ENCODE peak calls at places on chromosomes 4 and X, in four cellular contexts. S is IMR-90, Y is endodermal cell, P is astrocyte. L is an unnamed sample.

GRCh38 chr4:42474406-42474805 is 77.1 kb downstream of the SHISA3 start:
- DNase-seq in S (no peak), Y (no peak), P (no peak), L (no peak)

GRCh38 chrX:41334866-41335589 is 1.1 kb downstream of the DDX3X start:
- DNase-seq in S (peak; percentile 62), Y (peak; percentile 76), P (no peak), L (no peak)

GRCh38 chr4:8642651-8643321 is 50.2 kb downstream of the CPZ start:
- DNase-seq in S (no peak), Y (no peak), P (no peak), L (no peak)

GRCh38 chr4:40325406-40326019 is 9.6 kb upstream of the CHRNA9 start:
- DNase-seq in S (peak; percentile 72), Y (no peak), P (peak; percentile 53), L (no peak)

GRCh38 chr4:6548201-6548881 is 26.6 kb upstream of the MAN2B2 start:
- DNase-seq in S (peak; percentile 22), Y (peak; percentile 88), P (no peak), L (no peak)

GRCh38 chr4:147799986-147800555 is 68.2 kb downstream of the ARHGAP10 start:
- DNase-seq in S (no peak), Y (no peak), P (peak; percentile 36), L (no peak)

GRCh38 chr4:184397516-184398163 is 76.7 kb downstream of the IRF2 start:
- DNase-seq in S (no peak), Y (peak; percentile 22), P (no peak), L (no peak)

GRCh38 chr4:55549888-55550287 is 3.2 kb upstream of the CLOCK start:
- DNase-seq in S (peak; percentile 92), Y (no peak), P (peak; percentile 92), L (peak; percentile 66)

GRCh38 chrX:29397506-29397905 is 810.3 kb downstream of the IL1RAPL1 start:
- DNase-seq in S (peak; percentile 58), Y (no peak), P (peak; percentile 85), L (peak; percentile 5)

GRCh38 chr4:52925531-52925968 is 63.4 kb downstream of the RASL11B start:
- DNase-seq in S (no peak), Y (peak; percentile 71), P (peak; percentile 8), L (no peak)

GRCh38 chr4:113636438-113636818 is 125.1 kb downstream of the CAMK2D start:
- DNase-seq in S (no peak), Y (no peak), P (no peak), L (no peak)

DNA sequence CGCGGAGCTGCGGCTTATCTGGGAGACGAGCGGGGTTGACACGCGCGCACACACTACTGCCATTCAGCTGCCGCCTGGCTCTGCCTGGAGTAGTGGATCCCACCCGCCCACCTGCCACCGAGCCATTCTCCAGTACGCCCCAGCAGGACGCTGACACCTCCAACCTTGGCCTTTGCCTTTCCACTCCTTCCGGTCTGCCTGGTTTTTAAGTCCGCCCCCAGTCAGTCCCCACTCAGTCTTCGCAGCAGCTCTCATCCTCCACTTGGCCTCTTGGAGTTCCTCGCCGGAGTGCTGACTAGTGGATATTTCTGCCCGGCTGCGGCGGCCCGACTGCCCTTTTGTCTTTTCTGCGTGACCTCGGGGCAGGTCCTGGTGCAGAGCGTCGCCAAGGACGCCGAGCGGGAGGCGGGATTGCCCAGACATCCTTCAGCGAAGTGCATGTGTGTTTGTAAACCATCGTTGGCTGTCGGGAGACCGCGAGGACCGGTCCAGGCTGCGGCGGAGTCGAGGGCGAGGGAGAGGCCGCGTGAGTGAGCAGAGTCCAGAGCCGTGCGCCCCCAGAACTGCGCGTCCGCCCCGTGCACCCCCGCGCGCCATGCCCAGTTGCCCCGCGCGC is 1.1 kb downstream of the SLIT2 start:
- DNase-seq in S (peak; percentile 39), Y (peak; percentile 81), P (peak; percentile 30), L (no peak)
- H3K4me3 ChIP-seq in S (peak overlapping the region; percentile 55), Y (peak overlapping the region; percentile 81), P (peak overlapping the region; percentile 74), L (peak overlapping the region; percentile 75)

GRCh38 chrX:74238771-74239170 is 65.2 kb upstream of the ZCCHC13 start:
- DNase-seq in S (no peak), Y (no peak), P (no peak), L (no peak)

GRCh38 chrX:74232859-74233258 is 71.1 kb upstream of the ZCCHC13 start:
- DNase-seq in S (peak; percentile 23), Y (no peak), P (peak; percentile 35), L (no peak)

GRCh38 chrX:74231625-74232024 is 72.4 kb upstream of the ZCCHC13 start:
- DNase-seq in S (no peak), Y (no peak), P (no peak), L (no peak)

GRCh38 chrX:74230094-74230493 is 73.9 kb upstream of the ZCCHC13 start:
- DNase-seq in S (no peak), Y (no peak), P (no peak), L (no peak)

DNA sequence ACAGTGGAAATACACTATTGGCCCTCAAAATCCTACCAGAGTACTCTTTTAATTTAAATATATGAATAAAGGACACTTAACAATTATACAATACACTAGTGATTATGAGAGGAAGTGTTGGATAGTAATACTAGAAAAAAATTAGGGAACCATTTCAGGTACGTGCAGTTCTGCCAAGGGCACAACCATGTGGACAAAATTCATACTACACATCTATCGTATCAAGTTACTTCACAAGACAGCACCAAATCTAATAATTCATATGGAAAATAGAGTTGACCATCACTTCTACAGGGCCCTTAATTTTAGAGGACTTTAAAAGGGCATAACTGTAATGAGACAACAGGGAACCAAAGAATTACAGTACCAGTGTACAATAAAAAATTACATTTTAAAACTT is 69.2 kb upstream of the ZCCHC13 start:
- DNase-seq in S (no peak), Y (no peak), P (no peak), L (no peak)
- TF ChIP-seq CTCF in S (no peak), Y (peak; percentile 47), P (no peak), L (no peak)

GRCh38 chr4:136858911-136859310 is 673.4 kb downstream of the PCDH18 start:
- DNase-seq in S (no peak), Y (no peak), P (no peak), L (no peak)
- H3K4me3 ChIP-seq in S (no peak overlapping the region), Y (no peak overlapping the region), P (no peak overlapping the region), L (no peak overlapping the region)

GRCh38 chr4:10622728-10623127 is 61.8 kb downstream of the CLNK start:
- DNase-seq in S (no peak), Y (no peak), P (no peak), L (no peak)
- TF ChIP-seq CTCF in S (peak; percentile 15), Y (peak; percentile 80), P (no peak), L (no peak)

GRCh38 chr4:2962099-2962455 is 1.1 kb downstream of the NOP14 start:
- DNase-seq in S (no peak), Y (no peak), P (no peak), L (no peak)
- H3K4me3 ChIP-seq in S (peak overlapping the region; percentile 87), Y (peak overlapping the region; percentile 88), P (peak overlapping the region; percentile 99), L (peak overlapping the region; percentile 89)

DNA sequence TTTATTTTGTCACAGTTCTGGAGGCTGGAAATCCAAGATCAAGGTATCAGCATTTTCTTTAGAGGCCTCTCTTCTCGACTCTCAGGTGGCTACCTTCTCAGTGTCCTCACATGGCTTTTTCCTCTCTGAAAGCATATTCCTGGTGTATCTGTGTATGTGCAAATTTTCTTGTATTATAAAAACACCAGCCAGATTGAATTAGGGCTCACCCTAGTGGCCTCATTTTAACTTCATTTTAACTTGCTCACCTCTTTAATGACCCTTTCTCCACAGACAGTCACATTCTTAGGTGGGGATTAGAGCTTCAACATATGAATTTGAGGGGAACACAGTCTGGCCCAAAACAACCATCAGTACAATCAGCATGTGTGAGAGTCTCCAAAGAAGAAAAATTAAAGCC is 542.4 kb upstream of the FAM241A start:
- DNase-seq in S (peak; percentile 28), Y (no peak), P (peak; percentile 2), L (no peak)
- TF ChIP-seq CTCF in S (peak; percentile 45), Y (no peak), P (no peak), L (peak; percentile 34)

GRCh38 chrX:136390921-136391320 is 90.2 kb downstream of the ADGRG4 start:
- DNase-seq in S (no peak), Y (no peak), P (no peak), L (no peak)
- H3K4me3 ChIP-seq in S (no peak overlapping the region), Y (no peak overlapping the region), P (no peak overlapping the region), L (no peak overlapping the region)

L was measured in AG04449.